ENCODE peak calls at places on chromosomes 16 and 17, in four cellular contexts. K is kidney epithelial cell; V is naive B cell; A is CD4-positive, alpha-beta T cell. D is an unnamed sample.

GRCh38 chr16:4309833-4310266 is 6.0 kb upstream of the GLIS2 start:
- DNase-seq in K (peak), V (peak), A (peak), D (peak)

GRCh38 chr16:53545433-53545832 is 42.4 kb upstream of the AKTIP start:
- DNase-seq in V (no peak), A (peak), K (no peak), D (no peak)

GRCh38 chr16:3612510-3613466 is 1.4 kb upstream of the SLX4 start:
- DNase-seq in K (no peak), V (no peak), A (no peak), D (no peak)

GRCh38 chr16:2784536-2785100 is 2.7 kb downstream of the PRSS33 start:
- DNase-seq in V (no peak), A (no peak), K (no peak), D (no peak)

GRCh38 chr17:68182940-68183551 is 64.8 kb upstream of the AMZ2 start:
- DNase-seq in V (no peak), A (peak), K (no peak), D (peak)

GRCh38 chr16:71297252-71297651 is 8.1 kb upstream of the CMTR2 start:
- DNase-seq in A (no peak), V (no peak), K (no peak), D (no peak)

GRCh38 chr16:81455720-81456494 is 11.3 kb downstream of the CMIP start:
- DNase-seq in V (no peak), A (no peak), K (no peak), D (no peak)

GRCh38 chr17:34712481-34713195 is 133.3 kb downstream of the TMEM132E start:
- DNase-seq in V (no peak), A (no peak), K (no peak), D (no peak)

GRCh38 chr16:62038646-62039045 is 2.4 kb upstream of the CDH8 start:
- DNase-seq in K (no peak), A (no peak), V (no peak), D (no peak)

GRCh38 chr17:75273968-75274708 is 3.1 kb upstream of the MIF4GD start:
- DNase-seq in K (no peak), A (no peak), V (no peak), D (no peak)

GRCh38 chr16:78505544-78506371 is 406.3 kb downstream of the WWOX start:
- DNase-seq in A (no peak), K (no peak), V (no peak), D (no peak)